ENCODE peak calls at places on chromosome 18, in four cellular contexts. One of them, this sample, is unnamed.

GRCh38 chr18:24181806-24182205 is 42.9 kb downstream of the CABYR start:
- DNase-seq in stimulated activated CD4-positive, alpha-beta T cell treated with anti-CD3 and anti-CD28 coated beads, Interleukin-2, amount 100 ng/mL, for 48 hours: no peak
- DNase-seq in H54: no peak
- DNase-seq in posterior cingulate gyrus: no peak
- DNase-seq in this sample: no peak

GRCh38 chr18:25314824-25315223 is 37.1 kb downstream of the ZNF521 start:
- DNase-seq in stimulated activated CD4-positive, alpha-beta T cell treated with anti-CD3 and anti-CD28 coated beads, Interleukin-2, amount 100 ng/mL, for 48 hours: no peak
- DNase-seq in H54: no peak
- DNase-seq in posterior cingulate gyrus: no peak
- DNase-seq in this sample: no peak

GRCh38 chr18:3184275-3184963 is 35.3 kb downstream of the MYOM1 start:
- DNase-seq in stimulated activated CD4-positive, alpha-beta T cell treated with anti-CD3 and anti-CD28 coated beads, Interleukin-2, amount 100 ng/mL, for 48 hours: no peak
- DNase-seq in H54: no peak
- DNase-seq in posterior cingulate gyrus: no peak
- DNase-seq in this sample: no peak

GRCh38 chr18:74019864-74020263 is 127.8 kb downstream of the FBXO15 start:
- DNase-seq in stimulated activated CD4-positive, alpha-beta T cell treated with anti-CD3 and anti-CD28 coated beads, Interleukin-2, amount 100 ng/mL, for 48 hours: no peak
- DNase-seq in H54: no peak
- DNase-seq in posterior cingulate gyrus: no peak
- DNase-seq in this sample: no peak

GRCh38 chr18:25422230-25422629 is 70.3 kb upstream of the ZNF521 start:
- DNase-seq in stimulated activated CD4-positive, alpha-beta T cell treated with anti-CD3 and anti-CD28 coated beads, Interleukin-2, amount 100 ng/mL, for 48 hours: no peak
- DNase-seq in H54: no peak
- DNase-seq in posterior cingulate gyrus: no peak
- DNase-seq in this sample: no peak

GRCh38 chr18:55346961-55347740 is 240.8 kb downstream of the TCF4 start:
- DNase-seq in stimulated activated CD4-positive, alpha-beta T cell treated with anti-CD3 and anti-CD28 coated beads, Interleukin-2, amount 100 ng/mL, for 48 hours: no peak
- DNase-seq in H54: no peak
- DNase-seq in posterior cingulate gyrus: peak
- DNase-seq in this sample: no peak

GRCh38 chr18:65934874-65935273 is 184.1 kb downstream of the CDH7 start:
- DNase-seq in stimulated activated CD4-positive, alpha-beta T cell treated with anti-CD3 and anti-CD28 coated beads, Interleukin-2, amount 100 ng/mL, for 48 hours: no peak
- DNase-seq in H54: no peak
- DNase-seq in posterior cingulate gyrus: no peak
- DNase-seq in this sample: no peak

GRCh38 chr18:46939337-46939963 is 22.0 kb downstream of the KATNAL2 start:
- DNase-seq in stimulated activated CD4-positive, alpha-beta T cell treated with anti-CD3 and anti-CD28 coated beads, Interleukin-2, amount 100 ng/mL, for 48 hours: no peak
- DNase-seq in H54: peak
- DNase-seq in posterior cingulate gyrus: no peak
- DNase-seq in this sample: no peak

GRCh38 chr18:56068030-56068671 is 480.2 kb upstream of the TCF4 start:
- DNase-seq in stimulated activated CD4-positive, alpha-beta T cell treated with anti-CD3 and anti-CD28 coated beads, Interleukin-2, amount 100 ng/mL, for 48 hours: no peak
- DNase-seq in H54: peak
- DNase-seq in posterior cingulate gyrus: no peak
- DNase-seq in this sample: no peak

GRCh38 chr18:36045241-36045999 is 21.9 kb downstream of the RPRD1A start:
- DNase-seq in stimulated activated CD4-positive, alpha-beta T cell treated with anti-CD3 and anti-CD28 coated beads, Interleukin-2, amount 100 ng/mL, for 48 hours: no peak
- DNase-seq in H54: no peak
- DNase-seq in posterior cingulate gyrus: no peak
- DNase-seq in this sample: no peak

GRCh38 chr18:3118195-3119010 is 101.4 kb downstream of the MYOM1 start:
- DNase-seq in stimulated activated CD4-positive, alpha-beta T cell treated with anti-CD3 and anti-CD28 coated beads, Interleukin-2, amount 100 ng/mL, for 48 hours: no peak
- DNase-seq in H54: no peak
- DNase-seq in posterior cingulate gyrus: no peak
- DNase-seq in this sample: no peak

GRCh38 chr18:11518788-11519685 is 90.4 kb upstream of the SLC35G4 start:
- DNase-seq in stimulated activated CD4-positive, alpha-beta T cell treated with anti-CD3 and anti-CD28 coated beads, Interleukin-2, amount 100 ng/mL, for 48 hours: peak
- DNase-seq in H54: peak
- DNase-seq in posterior cingulate gyrus: peak
- DNase-seq in this sample: peak

GRCh38 chr18:39872566-39872965 is 2082.5 kb upstream of the PIK3C3 start:
- DNase-seq in stimulated activated CD4-positive, alpha-beta T cell treated with anti-CD3 and anti-CD28 coated beads, Interleukin-2, amount 100 ng/mL, for 48 hours: no peak
- DNase-seq in H54: no peak
- DNase-seq in posterior cingulate gyrus: no peak
- DNase-seq in this sample: no peak

GRCh38 chr18:57980573-57981348 is 63.3 kb upstream of the NEDD4L start:
- DNase-seq in stimulated activated CD4-positive, alpha-beta T cell treated with anti-CD3 and anti-CD28 coated beads, Interleukin-2, amount 100 ng/mL, for 48 hours: no peak
- DNase-seq in H54: no peak
- DNase-seq in posterior cingulate gyrus: no peak
- DNase-seq in this sample: no peak

GRCh38 chr18:23272498-23273232 is 137.4 kb downstream of the CABLES1 start:
- DNase-seq in stimulated activated CD4-positive, alpha-beta T cell treated with anti-CD3 and anti-CD28 coated beads, Interleukin-2, amount 100 ng/mL, for 48 hours: no peak
- DNase-seq in H54: no peak
- DNase-seq in posterior cingulate gyrus: peak
- DNase-seq in this sample: no peak

GRCh38 chr18:48153641-48154481 is 223.4 kb upstream of the SMAD2 start:
- DNase-seq in stimulated activated CD4-positive, alpha-beta T cell treated with anti-CD3 and anti-CD28 coated beads, Interleukin-2, amount 100 ng/mL, for 48 hours: no peak
- DNase-seq in H54: peak
- DNase-seq in posterior cingulate gyrus: no peak
- DNase-seq in this sample: no peak